ENCODE peak calls at places on chromosomes 7 and 10, in six cellular contexts. E is upper lobe of left lung, F is GM12878, W is A549, Y is HepG2, R is K562. B is an unnamed sample.

GRCh38 chr7:24905996-24906770 is 73.8 kb downstream of the OSBPL3 start:
- ATAC-seq in E (no peak), F (no peak), W (no peak), Y (no peak), R (no peak), B (no peak)

GRCh38 chr10:116723428-116724281 is 18.7 kb downstream of the HSPA12A start:
- ATAC-seq in E (peak; percentile 27), F (no peak), W (no peak), Y (no peak), R (no peak), B (no peak)

GRCh38 chr10:84214612-84215235 is 10.6 kb downstream of the LRIT2 start:
- ATAC-seq in E (no peak), F (peak; percentile 98), W (peak; percentile 58), Y (peak; percentile 72), R (peak; percentile 96), B (no peak)

GRCh38 chr7:121545418-121545817 is 149.3 kb upstream of the FAM3C start:
- ATAC-seq in E (no peak), F (no peak), W (no peak), Y (no peak), R (no peak), B (no peak)

GRCh38 chr7:81232084-81232799 is 313.4 kb upstream of the SEMA3C start:
- ATAC-seq in E (peak; percentile 57), F (no peak), W (peak; percentile 30), Y (no peak), R (no peak), B (peak; percentile 28)

GRCh38 chr10:17737021-17737965 is 14.7 kb upstream of the TMEM236 start:
- ATAC-seq in E (no peak), F (peak; percentile 61), W (peak; percentile 43), Y (no peak), R (peak; percentile 48), B (no peak)

GRCh38 chr10:78953124-78954008 is 115.4 kb upstream of the ZMIZ1 start:
- ATAC-seq in E (no peak), F (peak; percentile 69), W (no peak), Y (no peak), R (peak; percentile 65), B (peak; percentile 12)

GRCh38 chr10:95303950-95304349 is 13.1 kb upstream of the PDLIM1 start:
- ATAC-seq in E (no peak), F (no peak), W (no peak), Y (no peak), R (no peak), B (no peak)

GRCh38 chr10:31587691-31588090 is 268.7 kb downstream of the ZEB1 start:
- ATAC-seq in E (no peak), F (no peak), W (no peak), Y (no peak), R (no peak), B (no peak)

GRCh38 chr7:127362364-127363027 is 30.0 kb downstream of the ZNF800 start:
- ATAC-seq in E (no peak), F (no peak), W (no peak), Y (no peak), R (no peak), B (no peak)

GRCh38 chr10:43822509-43823236 is 174.0 kb upstream of the ZNF32 start:
- ATAC-seq in E (no peak), F (peak; percentile 33), W (no peak), Y (no peak), R (no peak), B (no peak)

GRCh38 chr7:49643321-49643720 is 130.1 kb upstream of the VWC2 start:
- ATAC-seq in E (no peak), F (no peak), W (no peak), Y (peak; percentile 49), R (no peak), B (no peak)

GRCh38 chr7:14582010-14582409 is 320.5 kb downstream of the DGKB start:
- ATAC-seq in E (no peak), F (no peak), W (no peak), Y (no peak), R (no peak), B (no peak)

GRCh38 chr10:69087600-69088470 is at the start of gene SRGN:
- ATAC-seq in E (peak; percentile 84), F (peak; percentile 65), W (peak; percentile 71), Y (no peak), R (peak; percentile 70), B (peak; percentile 82)
- TF ChIP-seq EP300 in E (peak; percentile 89), F (peak; percentile 87), W (no peak), Y (no peak), R (no peak), B (no peak)

GRCh38 chr7:134850048-134850447 is 70.6 kb downstream of the CALD1 start:
- ATAC-seq in E (no peak), F (no peak), W (no peak), Y (no peak), R (no peak), B (peak; percentile 44)
- TF ChIP-seq EP300 in E (no peak), F (no peak), W (no peak), Y (no peak), R (no peak), B (peak; percentile 5)

DNA sequence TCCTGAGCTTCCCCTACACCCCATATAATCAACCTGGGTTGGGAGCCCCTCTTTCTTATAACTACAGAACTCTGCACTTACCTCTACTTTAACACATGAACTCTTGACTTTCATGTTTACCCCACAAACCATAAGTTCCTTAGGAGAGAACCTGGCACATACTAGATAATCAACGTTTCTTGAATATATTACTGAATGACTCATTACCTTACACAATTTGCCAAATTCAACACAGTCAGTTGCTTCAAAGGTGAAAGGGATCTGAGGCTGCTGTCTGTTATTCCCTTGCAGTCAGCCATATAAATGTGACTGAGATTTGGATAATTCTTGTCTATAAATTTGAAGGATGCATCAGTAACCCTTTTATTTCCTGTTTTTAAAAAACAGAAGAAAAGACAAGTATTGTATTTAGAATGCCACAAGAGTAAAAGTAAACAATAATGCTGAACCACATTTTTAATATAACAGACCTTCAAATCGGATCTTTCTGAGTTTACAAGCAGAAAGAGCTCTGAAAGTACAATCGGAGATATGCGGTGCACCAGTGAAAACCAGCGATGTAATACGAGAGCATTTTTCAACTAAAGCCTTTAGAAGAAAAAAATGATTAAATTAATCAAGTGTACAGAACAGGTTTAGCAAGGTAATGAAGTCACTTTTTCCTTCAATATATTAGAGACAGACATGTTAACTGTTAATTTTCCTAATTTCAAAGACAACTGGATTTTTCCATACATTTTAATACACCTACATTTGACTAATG is 29.5 kb upstream of the LRRC17 start:
- ATAC-seq in E (no peak), F (no peak), W (no peak), Y (no peak), R (no peak), B (no peak)
- TF ChIP-seq EP300 in E (no peak), F (no peak), W (no peak), Y (no peak), R (no peak), B (no peak)

DNA sequence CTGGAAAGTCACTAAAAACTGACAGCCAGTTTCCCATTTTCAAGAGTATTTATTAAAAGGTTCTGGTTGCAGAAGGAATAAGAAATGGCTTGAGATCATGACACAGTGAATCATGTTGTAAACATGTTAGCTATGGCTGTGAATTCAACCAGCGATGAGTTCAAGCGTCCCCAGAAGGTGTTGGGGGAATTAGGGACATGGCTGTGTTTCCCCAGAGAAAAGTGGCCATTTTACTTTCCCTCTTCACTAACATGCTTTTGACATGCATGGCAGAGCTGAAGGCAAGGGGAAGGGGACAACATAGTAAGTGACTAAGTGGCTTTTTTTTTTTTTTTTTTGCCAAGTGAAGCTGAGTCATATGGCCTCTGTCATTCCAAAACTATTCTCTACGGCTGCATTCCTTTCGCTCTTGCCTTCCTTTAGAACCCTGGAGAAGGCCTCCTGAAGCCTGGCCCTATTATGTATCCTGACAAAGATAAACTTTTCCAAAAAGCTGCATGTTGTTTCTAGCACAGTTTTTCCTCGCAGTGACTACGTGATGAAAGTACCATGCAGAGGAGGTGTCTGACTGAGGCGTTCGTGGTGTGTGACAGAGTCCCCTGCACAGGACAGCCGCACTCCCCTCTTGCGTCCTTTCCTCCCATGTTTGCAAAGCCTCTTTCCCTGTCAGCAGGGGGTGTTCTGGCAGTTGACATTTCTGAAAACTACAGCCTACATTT is 46.9 kb downstream of the EGFR start:
- ATAC-seq in E (peak; percentile 82), F (peak; percentile 72), W (peak; percentile 81), Y (peak; percentile 64), R (no peak), B (peak; percentile 76)
- TF ChIP-seq EP300 in E (no peak), F (no peak), W (no peak), Y (no peak), R (no peak), B (no peak)

GRCh38 chr7:82810558-82811259 is 352.0 kb downstream of the PCLO start:
- ATAC-seq in E (no peak), F (peak; percentile 94), W (peak; percentile 83), Y (peak; percentile 81), R (no peak), B (no peak)
- TF ChIP-seq EP300 in E (no peak), F (no peak), W (no peak), Y (no peak), R (no peak), B (no peak)

GRCh38 chr7:117480978-117481377 is 1.2 kb downstream of the CFTR start:
- ATAC-seq in E (no peak), F (no peak), W (peak; percentile 54), Y (no peak), R (no peak), B (no peak)
- TF ChIP-seq EP300 in E (no peak), F (no peak), W (no peak), Y (no peak), R (no peak), B (no peak)

B was measured in gastroesophageal sphincter.